ENCODE peak calls at places on chromosome 22, in seven cellular contexts. J, P, U, B, N, V and T are unnamed samples. For H3K4me1, the result is how much of the 10 kb centered on the place peaks cover.

GRCh38 chr22:28977481-28977971 is 84.1 kb downstream of the C22orf31 start:
- DNase-seq in J (no peak), P (no peak), U (no peak), B (peak), N (no peak), V (no peak), T (no peak)

GRCh38 chr22:25919452-25919851 is 177.5 kb downstream of the MYO18B start:
- DNase-seq in J (no peak), P (no peak), U (no peak), B (no peak), N (no peak), V (peak), T (no peak)

GRCh38 chr22:20552450-20552894 is 45.1 kb downstream of the MED15 start:
- DNase-seq in J (no peak), P (peak), U (no peak), B (no peak), N (no peak), V (peak), T (peak)

GRCh38 chr22:30880847-30881246 is 87.7 kb downstream of the MORC2 start:
- DNase-seq in J (no peak), P (no peak), U (no peak), B (no peak), N (no peak), V (peak), T (no peak)

GRCh38 chr22:31120642-31121041 is 2.1 kb upstream of the INPP5J start:
- DNase-seq in J (no peak), P (no peak), U (no peak), B (no peak), N (no peak), V (no peak), T (no peak)

GRCh38 chr22:30767656-30768055 is 73.0 kb downstream of the OSBP2 start:
- DNase-seq in J (no peak), P (no peak), U (no peak), B (no peak), N (no peak), V (no peak), T (no peak)

GRCh38 chr22:22026157-22026831 is 43.7 kb upstream of the TOP3B start:
- DNase-seq in J (no peak), P (no peak), U (peak), B (no peak), N (no peak), V (no peak), T (no peak)

GRCh38 chr22:43166132-43166930 is 15.0 kb downstream of the TSPO start:
- DNase-seq in J (no peak), P (no peak), U (no peak), B (no peak), N (no peak), V (no peak), T (no peak)

GRCh38 chr22:26648761-26649363 is 8.5 kb upstream of the MIAT start:
- DNase-seq in J (no peak), P (no peak), U (no peak), B (no peak), N (peak), V (no peak), T (peak)

GRCh38 chr22:48881326-48881980 is 946.2 kb downstream of the BRD1 start:
- DNase-seq in J (no peak), P (no peak), U (no peak), B (no peak), N (no peak), V (peak), T (no peak)

GRCh38 chr22:27089303-27089702 is 431.9 kb downstream of the MIAT start:
- DNase-seq in J (no peak), P (no peak), U (no peak), B (no peak), N (no peak), V (no peak), T (no peak)

GRCh38 chr22:44395116-44396005 is 82.6 kb upstream of the SHISAL1 start:
- DNase-seq in J (no peak), P (peak), U (no peak), B (no peak), N (no peak), V (peak), T (peak)

GRCh38 chr22:44182591-44183588 is 2.2 kb downstream of the PARVG start:
- DNase-seq in J (no peak), P (no peak), U (peak), B (no peak), N (peak), V (peak), T (no peak)

GRCh38 chr22:47083379-47083986 is 321.0 kb downstream of the TBC1D22A start:
- DNase-seq in J (no peak), P (no peak), U (no peak), B (no peak), N (no peak), V (no peak), T (no peak)

GRCh38 chr22:29079218-29079901 is 6.5 kb downstream of the KREMEN1 start:
- DNase-seq in J (no peak), P (no peak), U (no peak), B (peak), N (peak), V (no peak), T (peak)

GRCh38 chr22:25823276-25823675 is 81.3 kb downstream of the MYO18B start:
- DNase-seq in J (no peak), P (no peak), U (no peak), B (no peak), N (no peak), V (no peak), T (peak)

GRCh38 chr22:30876221-30876751 is 92.3 kb downstream of the MORC2 start:
- DNase-seq in J (no peak), P (no peak), U (no peak), B (no peak), N (no peak), V (peak), T (no peak)

GRCh38 chr22:30575011-30575671 is 676 bp upstream of the GAL3ST1 start:
- DNase-seq in J (no peak), P (peak), U (no peak), B (no peak), N (no peak), V (peak), T (peak)

GRCh38 chr22:45834795-45835194 is 142.2 kb downstream of the WNT7B start:
- DNase-seq in J (no peak), P (no peak), U (no peak), B (no peak), N (no peak), V (no peak), T (no peak)

GRCh38 chr22:29369460-29369859 is 18.9 kb downstream of the AP1B1 start:
- DNase-seq in J (no peak), P (peak), U (no peak), B (no peak), N (no peak), V (peak), T (peak)

GRCh38 chr22:17946691-17947367 is 77.5 kb downstream of the MICAL3 start:
- DNase-seq in J (no peak), P (no peak), U (no peak), B (no peak), N (no peak), V (no peak), T (no peak)

GRCh38 chr22:32082331-32082730 is 39.3 kb downstream of the SLC5A1 start:
- DNase-seq in J (no peak), P (no peak), U (no peak), B (no peak), N (no peak), V (no peak), T (no peak)

GRCh38 chr22:39384750-39385480 is 14.7 kb upstream of the TAB1 start:
- DNase-seq in J (no peak), P (no peak), U (peak), B (no peak), N (no peak), V (no peak), T (peak)

GRCh38 chr22:26848244-26848920 is 191.0 kb downstream of the MIAT start:
- DNase-seq in J (no peak), P (no peak), U (no peak), B (no peak), N (no peak), V (peak), T (no peak)

GRCh38 chr22:23373601-23374000 is 193.3 kb downstream of the BCR start:
- DNase-seq in J (no peak), P (no peak), U (no peak), B (no peak), N (no peak), V (no peak), T (no peak)

GRCh38 chr22:19178659-19179471 is at the start of gene SLC25A1:
- DNase-seq in J (peak), P (peak), U (peak), B (peak), N (peak), V (peak), T (peak)

GRCh38 chr22:32476286-32476685 is 1.7 kb downstream of the FBXO7 start:
- DNase-seq in J (no peak), P (no peak), U (no peak), B (peak), N (no peak), V (no peak), T (no peak)

GRCh38 chr22:39256186-39256552 is 11.4 kb upstream of the PDGFB start:
- DNase-seq in J (no peak), P (no peak), U (no peak), B (no peak), N (no peak), V (peak), T (no peak)

GRCh38 chr22:38035530-38035885 is 21.7 kb upstream of the PICK1 start:
- DNase-seq in J (no peak), P (no peak), U (peak), B (no peak), N (no peak), V (no peak), T (no peak)
- H3K4me1 ChIP-seq in J (under half), P (under half), U (under half), B (under half), N (under half), V (under half), T (under half)

DNA sequence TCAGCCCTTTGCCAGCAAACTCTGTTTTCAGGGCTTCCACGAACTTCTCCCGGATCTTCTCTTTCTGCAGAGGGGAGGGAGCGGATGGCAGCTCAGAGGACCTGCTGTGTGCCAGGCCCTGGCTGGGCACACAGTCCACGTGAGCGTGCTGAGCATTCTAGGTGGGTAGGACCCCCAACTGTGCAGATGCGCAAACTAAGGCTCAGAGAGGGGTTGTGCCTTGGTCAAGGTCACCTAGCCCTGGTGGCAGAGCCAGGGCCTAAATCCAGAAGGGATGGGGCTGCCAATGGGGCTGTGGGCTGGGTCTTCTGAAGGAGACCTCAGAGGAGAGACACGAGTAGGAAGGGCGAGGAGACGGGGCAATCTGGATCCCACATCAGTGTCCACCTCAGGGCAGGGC is 10.8 kb downstream of the PMM1 start:
- DNase-seq in J (no peak), P (no peak), U (no peak), B (no peak), N (no peak), V (no peak), T (no peak)
- H3K4me1 ChIP-seq in J (under half), P (under half), U (under half), B (under half), N (under half), V (under half), T (under half)

GRCh38 chr22:37184816-37185541 is 3.1 kb downstream of the C1QTNF6 start:
- DNase-seq in J (no peak), P (no peak), U (no peak), B (no peak), N (no peak), V (peak), T (no peak)
- H3K4me1 ChIP-seq in J (half or more), P (under half), U (under half), B (under half), N (half or more), V (under half), T (under half)

GRCh38 chr22:49928571-49929552 is 10.4 kb downstream of the CRELD2 start:
- DNase-seq in J (no peak), P (no peak), U (no peak), B (no peak), N (no peak), V (no peak), T (no peak)

GRCh38 chr22:49928185-49928495 is 9.7 kb downstream of the CRELD2 start:
- DNase-seq in J (no peak), P (no peak), U (no peak), B (no peak), N (no peak), V (no peak), T (no peak)

GRCh38 chr22:49930596-49931412 is 12.4 kb downstream of the CRELD2 start:
- DNase-seq in J (peak), P (no peak), U (peak), B (peak), N (no peak), V (peak), T (peak)

GRCh38 chr22:49930128-49930527 is 11.7 kb downstream of the CRELD2 start:
- DNase-seq in J (no peak), P (no peak), U (no peak), B (no peak), N (no peak), V (no peak), T (no peak)

GRCh38 chr22:49929553-49929979 is 11.1 kb downstream of the CRELD2 start:
- DNase-seq in J (peak), P (peak), U (peak), B (peak), N (peak), V (peak), T (peak)
- H3K4me1 ChIP-seq in J (under half), P (under half), U (half or more), B (under half), N (under half), V (under half), T (under half)

GRCh38 chr22:37565830-37566229 is 5.5 kb downstream of the CDC42EP1 start:
- DNase-seq in J (no peak), P (no peak), U (no peak), B (no peak), N (no peak), V (peak), T (no peak)
- H3K4me1 ChIP-seq in J (under half), P (under half), U (under half), B (under half), N (under half), V (under half), T (under half)